ENCODE peak calls at places on chromosomes 3 and 15, in nine cellular contexts. K is ureter; D is hypothalamus; G is GM10248; Q is effector CD4-positive, alpha-beta T cell; B is AG04449; S is GM13976; H is OCI-LY7; N is activated T-helper 2 cell treated with anti-CD3 and anti-CD28 coated beads, Interferon-gamma antibody, Interleukin-2, Interleukin-4, amounts not matched to agents 10 μg/mL and 5 μg/mL and 100 μg/mL, durations not matched to agents 14 hours and 24 hours and 36 hours. C is an unnamed sample.

GRCh38 chr3:142534543-142534942 is 44.0 kb downstream of the ATR start:
- DNase-seq in H (no peak), K (no peak), D (no peak), Q (no peak), G (no peak), S (no peak), B (no peak), N (no peak), C (no peak)

GRCh38 chr15:98954411-98954810 is 53.2 kb downstream of the PGPEP1L start:
- DNase-seq in N (no peak), Q (no peak), D (peak; percentile 79), K (peak; percentile 86), H (no peak), G (no peak), S (no peak), B (peak; percentile 87), C (no peak)

GRCh38 chr15:68285243-68285980 is 7.9 kb downstream of the FEM1B start:
- DNase-seq in N (no peak), B (no peak), H (no peak), S (no peak), K (no peak), Q (no peak), G (no peak), D (no peak), C (peak; percentile 37)

GRCh38 chr3:172461530-172462138 is 13.4 kb upstream of the GHSR start:
- DNase-seq in D (no peak), G (peak; percentile 67), N (no peak), K (no peak), H (peak; percentile 45), S (peak; percentile 65), B (no peak), Q (no peak), C (peak; percentile 54)

GRCh38 chr15:88995449-88995848 is 82.3 kb upstream of the MFGE8 start:
- DNase-seq in H (no peak), S (no peak), B (no peak), Q (no peak), K (no peak), D (no peak), N (no peak), G (no peak), C (no peak)

GRCh38 chr15:66570842-66571241 is 5.0 kb upstream of the LCTL start:
- DNase-seq in N (no peak), K (no peak), D (no peak), H (no peak), Q (no peak), G (no peak), B (no peak), S (no peak), C (no peak)

GRCh38 chr15:64892850-64893403 is 18.8 kb upstream of the ANKDD1A start:
- DNase-seq in S (no peak), B (no peak), D (no peak), H (no peak), K (no peak), G (no peak), N (peak; percentile 22), Q (no peak), C (no peak)

GRCh38 chr3:193452338-193452737 is 73.8 kb upstream of the ATP13A5 start:
- DNase-seq in B (no peak), H (no peak), K (no peak), S (no peak), N (no peak), D (no peak), G (no peak), Q (no peak), C (no peak)

GRCh38 chr3:140360332-140360731 is 317.5 kb upstream of the TRIM42 start:
- DNase-seq in G (no peak), K (no peak), H (no peak), N (no peak), Q (no peak), D (no peak), B (no peak), S (no peak), C (no peak)

GRCh38 chr15:90211440-90212168 is 10.5 kb downstream of the SEMA4B start:
- DNase-seq in Q (no peak), K (peak; percentile 89), D (no peak), G (no peak), S (no peak), N (no peak), H (no peak), B (no peak), C (no peak)

GRCh38 chr15:72319360-72319984 is 485 bp downstream of the CELF6 start:
- DNase-seq in Q (peak; percentile 25), K (peak; percentile 62), D (peak; percentile 52), S (peak; percentile 80), H (no peak), G (peak; percentile 76), B (no peak), N (peak; percentile 39), C (peak; percentile 90)

GRCh38 chr15:76930831-76931396 is 635 bp upstream of the RCN2 start:
- DNase-seq in N (no peak), S (no peak), H (peak; percentile 20), K (no peak), B (no peak), G (no peak), D (no peak), Q (no peak), C (no peak)

GRCh38 chr3:102307442-102307841 is 127.4 kb upstream of the ZPLD1 start:
- DNase-seq in B (no peak), K (no peak), G (no peak), S (no peak), H (no peak), N (no peak), Q (no peak), D (no peak), C (no peak)

GRCh38 chr3:134598813-134599563 is 51.8 kb downstream of the KY start:
- DNase-seq in N (no peak), Q (no peak), B (no peak), D (no peak), S (no peak), G (no peak), K (peak; percentile 24), H (no peak), C (no peak)

GRCh38 chr15:41801850-41802455 is 25.9 kb upstream of the JMJD7 start:
- DNase-seq in D (no peak), N (no peak), B (no peak), H (peak; percentile 81), G (no peak), S (no peak), Q (no peak), K (no peak), C (no peak)

GRCh38 chr3:50806031-50806430 is 131.3 kb downstream of the DOCK3 start:
- DNase-seq in G (no peak), H (no peak), K (no peak), B (no peak), N (no peak), D (no peak), Q (no peak), S (no peak), C (no peak)

GRCh38 chr3:195908439-195909293 is at the start of gene TNK2:
- DNase-seq in Q (peak; percentile 38), B (no peak), G (peak; percentile 46), S (peak; percentile 65), N (peak; percentile 46), H (peak; percentile 60), D (no peak), K (no peak), C (no peak)

GRCh38 chr15:58903232-58903631 is 30.2 kb downstream of the SLTM start:
- DNase-seq in S (no peak), N (no peak), D (no peak), H (no peak), G (no peak), B (peak; percentile 31), K (no peak), Q (no peak), C (no peak)

GRCh38 chr3:127660621-127661253 is 12.0 kb upstream of the ABTB1 start:
- DNase-seq in H (no peak), Q (no peak), D (no peak), N (no peak), K (no peak), S (no peak), B (no peak), G (no peak), C (no peak)

GRCh38 chr15:90870354-90871096 is 2.1 kb downstream of the FURIN start:
- DNase-seq in N (no peak), H (peak; percentile 34), D (no peak), G (no peak), S (no peak), Q (no peak), B (no peak), K (no peak), C (no peak)